ENCODE peak calls at places on chromosomes 7 and 10, in four cellular contexts. D is HFF-Myc; B is activated CD4-positive, alpha-beta T cell treated with anti-CD3 and anti-CD28 coated beads, Interleukin-2, amount 50 U/mL, for 1 hour; T is amniotic stem cell. F is an unnamed sample.

GRCh38 chr7:128422856-128423255 is 13.1 kb upstream of the IMPDH1 start:
- DNase-seq in B (no peak), D (no peak), T (no peak), F (no peak)

GRCh38 chr7:106276513-106276912 is 8.3 kb downstream of the NAMPT start:
- DNase-seq in D (no peak), B (no peak), T (no peak), F (no peak)

GRCh38 chr7:91850455-91850854 is 30.0 kb downstream of the MTERF1 start:
- DNase-seq in D (no peak), T (no peak), B (no peak), F (no peak)

GRCh38 chr7:44291733-44292395 is 33.5 kb downstream of the CAMK2B start:
- DNase-seq in T (no peak), B (no peak), D (no peak), F (no peak)

GRCh38 chr10:31603245-31604087 is 284.4 kb downstream of the ZEB1 start:
- DNase-seq in D (peak), B (peak), T (peak), F (peak)

GRCh38 chr10:50310560-50311174 is 59.4 kb upstream of the ASAH2 start:
- DNase-seq in T (no peak), D (no peak), B (no peak), F (no peak)

GRCh38 chr7:1920266-1920681 is 250.2 kb downstream of the ELFN1 start:
- DNase-seq in D (no peak), B (peak), T (no peak), F (no peak)

GRCh38 chr7:87339373-87339897 is 6.0 kb upstream of the CROT start:
- DNase-seq in T (no peak), D (no peak), B (no peak), F (no peak)

GRCh38 chr7:711967-712600 is 14.4 kb upstream of the DNAAF5 start:
- DNase-seq in T (no peak), B (no peak), D (no peak), F (no peak)

GRCh38 chr10:133394801-133395221 is 854 bp downstream of the MTG1 start:
- DNase-seq in B (no peak), D (no peak), T (no peak), F (no peak)

GRCh38 chr10:77644557-77645243 is 7.1 kb upstream of the KCNMA1 start:
- DNase-seq in D (no peak), T (no peak), B (no peak), F (no peak)

GRCh38 chr10:86899128-86899527 is 58.3 kb downstream of the MMRN2 start:
- DNase-seq in D (no peak), T (no peak), B (no peak), F (no peak)

GRCh38 chr10:77970869-77971803 is 44.6 kb upstream of the DLG5 start:
- DNase-seq in T (peak), D (peak), B (no peak), F (peak)

GRCh38 chr7:98913612-98914011 is 35.3 kb downstream of the TRRAP start:
- DNase-seq in T (no peak), D (peak), B (no peak), F (peak)

GRCh38 chr10:122078965-122079401 is 90.0 kb downstream of the TACC2 start:
- DNase-seq in B (no peak), T (no peak), D (no peak), F (no peak)

GRCh38 chr7:22429386-22429785 is 70.6 kb downstream of the STEAP1B start:
- DNase-seq in B (no peak), T (no peak), D (no peak), F (no peak)

GRCh38 chr10:101595591-101596433 is 7.7 kb downstream of the DPCD start:
- DNase-seq in D (no peak), B (no peak), T (no peak), F (no peak)

GRCh38 chr7:137953043-137953691 is 48.7 kb downstream of the CREB3L2 start:
- DNase-seq in T (no peak), B (no peak), D (no peak), F (no peak)

GRCh38 chr7:14738086-14738485 is 164.5 kb downstream of the DGKB start:
- DNase-seq in T (no peak), B (no peak), D (no peak), F (no peak)

GRCh38 chr7:150902078-150903033 is 50.0 kb downstream of the AOC1 start:
- DNase-seq in D (no peak), T (no peak), B (no peak), F (no peak)

GRCh38 chr7:43877968-43878864 is 8.9 kb upstream of the MRPS24 start:
- DNase-seq in D (no peak), B (no peak), T (no peak), F (no peak)